ENCODE peak calls at places on chromosomes 3 and 15, in eight cellular contexts. One of them, this sample, is unnamed.

GRCh38 chr3:187064210-187065115 is 74.8 kb downstream of the RPL39L start:
- DNase-seq in breast epithelium: no peak
- DNase-seq in neural progenitor cell: no peak
- DNase-seq in pancreas: no peak
- DNase-seq in epithelial cell of esophagus: peak; percentile 86
- DNase-seq in transverse colon: no peak
- DNase-seq in Panc1: no peak
- DNase-seq in psoas muscle: no peak
- DNase-seq in this sample: peak; percentile 76

GRCh38 chr15:91271565-91272153 is 171.6 kb downstream of the SV2B start:
- DNase-seq in breast epithelium: peak; percentile 30
- DNase-seq in neural progenitor cell: peak; percentile 86
- DNase-seq in pancreas: no peak
- DNase-seq in epithelial cell of esophagus: peak; percentile 70
- DNase-seq in transverse colon: peak; percentile 57
- DNase-seq in Panc1: peak; percentile 52
- DNase-seq in psoas muscle: no peak
- DNase-seq in this sample: peak; percentile 62

GRCh38 chr15:26394801-26395200 is 378.1 kb downstream of the GABRB3 start:
- DNase-seq in breast epithelium: no peak
- DNase-seq in neural progenitor cell: no peak
- DNase-seq in pancreas: no peak
- DNase-seq in epithelial cell of esophagus: no peak
- DNase-seq in transverse colon: no peak
- DNase-seq in Panc1: no peak
- DNase-seq in psoas muscle: no peak
- DNase-seq in this sample: no peak

GRCh38 chr15:89330119-89330518 is 4.5 kb downstream of the POLG start:
- DNase-seq in breast epithelium: no peak
- DNase-seq in neural progenitor cell: no peak
- DNase-seq in pancreas: no peak
- DNase-seq in epithelial cell of esophagus: no peak
- DNase-seq in transverse colon: peak; percentile 67
- DNase-seq in Panc1: no peak
- DNase-seq in psoas muscle: no peak
- DNase-seq in this sample: no peak

GRCh38 chr3:73431136-73431933 is 193.4 kb downstream of the PDZRN3 start:
- DNase-seq in breast epithelium: no peak
- DNase-seq in neural progenitor cell: peak; percentile 55
- DNase-seq in pancreas: no peak
- DNase-seq in epithelial cell of esophagus: no peak
- DNase-seq in transverse colon: no peak
- DNase-seq in Panc1: no peak
- DNase-seq in psoas muscle: no peak
- DNase-seq in this sample: no peak

GRCh38 chr15:36426696-36427095 is 152.7 kb upstream of the CDIN1 start:
- DNase-seq in breast epithelium: no peak
- DNase-seq in neural progenitor cell: no peak
- DNase-seq in pancreas: no peak
- DNase-seq in epithelial cell of esophagus: no peak
- DNase-seq in transverse colon: no peak
- DNase-seq in Panc1: no peak
- DNase-seq in psoas muscle: no peak
- DNase-seq in this sample: no peak

GRCh38 chr15:89364741-89365450 is 30.3 kb upstream of the POLG start:
- DNase-seq in breast epithelium: no peak
- DNase-seq in neural progenitor cell: peak; percentile 63
- DNase-seq in pancreas: no peak
- DNase-seq in epithelial cell of esophagus: no peak
- DNase-seq in transverse colon: no peak
- DNase-seq in Panc1: no peak
- DNase-seq in psoas muscle: no peak
- DNase-seq in this sample: no peak

GRCh38 chr3:155238845-155239244 is 54.6 kb downstream of the STRIT1 start:
- DNase-seq in breast epithelium: no peak
- DNase-seq in neural progenitor cell: no peak
- DNase-seq in pancreas: no peak
- DNase-seq in epithelial cell of esophagus: no peak
- DNase-seq in transverse colon: no peak
- DNase-seq in Panc1: no peak
- DNase-seq in psoas muscle: no peak
- DNase-seq in this sample: no peak

GRCh38 chr3:12287727-12288465 is 974 bp upstream of the PPARG start:
- DNase-seq in breast epithelium: no peak
- DNase-seq in neural progenitor cell: peak; percentile 78
- DNase-seq in pancreas: peak; percentile 72
- DNase-seq in epithelial cell of esophagus: peak; percentile 19
- DNase-seq in transverse colon: peak; percentile 54
- DNase-seq in Panc1: no peak
- DNase-seq in psoas muscle: peak; percentile 60
- DNase-seq in this sample: no peak

GRCh38 chr3:94307588-94307987 is 244.7 kb downstream of the NSUN3 start:
- DNase-seq in breast epithelium: no peak
- DNase-seq in neural progenitor cell: no peak
- DNase-seq in pancreas: no peak
- DNase-seq in epithelial cell of esophagus: peak; percentile 60
- DNase-seq in transverse colon: no peak
- DNase-seq in Panc1: no peak
- DNase-seq in psoas muscle: no peak
- DNase-seq in this sample: no peak

DNA sequence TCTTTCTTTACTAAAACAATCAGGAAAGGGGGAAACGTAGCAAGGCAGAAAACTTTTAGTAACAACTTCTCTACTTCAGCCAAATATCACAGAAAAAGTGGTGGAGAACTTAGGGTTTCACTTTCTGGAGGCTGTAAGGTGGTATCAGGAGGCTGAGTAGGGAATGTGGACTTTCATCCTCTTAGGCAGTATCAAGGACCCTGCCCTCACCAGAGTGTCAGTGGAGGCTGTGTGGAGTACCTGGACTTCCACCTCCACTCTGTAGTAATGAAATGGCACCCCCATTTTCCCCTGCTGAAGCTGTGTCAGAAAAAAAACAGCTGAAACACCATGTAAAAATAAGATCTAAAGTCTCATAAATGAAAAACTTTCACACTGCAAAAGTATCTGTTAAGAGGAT is 11.2 kb upstream of the HHLA2 start:
- DNase-seq in breast epithelium: no peak
- DNase-seq in neural progenitor cell: no peak
- DNase-seq in pancreas: no peak
- DNase-seq in epithelial cell of esophagus: no peak
- DNase-seq in transverse colon: no peak
- DNase-seq in Panc1: no peak
- DNase-seq in psoas muscle: no peak
- DNase-seq in this sample: no peak
- TF ChIP-seq CTCF in breast epithelium: no peak
- TF ChIP-seq CTCF in neural progenitor cell: no peak
- TF ChIP-seq CTCF in pancreas: no peak
- TF ChIP-seq CTCF in epithelial cell of esophagus: no peak
- TF ChIP-seq CTCF in transverse colon: no peak
- TF ChIP-seq CTCF in Panc1: no peak
- TF ChIP-seq CTCF in psoas muscle: no peak
- TF ChIP-seq CTCF in this sample: no peak

GRCh38 chr3:25655659-25656058 is 9.0 kb downstream of the TOP2B start:
- DNase-seq in breast epithelium: no peak
- DNase-seq in neural progenitor cell: no peak
- DNase-seq in pancreas: no peak
- DNase-seq in epithelial cell of esophagus: no peak
- DNase-seq in transverse colon: no peak
- DNase-seq in Panc1: no peak
- DNase-seq in psoas muscle: no peak
- DNase-seq in this sample: no peak
- H3K4me3 ChIP-seq in breast epithelium: no peak overlapping the region
- H3K4me3 ChIP-seq in neural progenitor cell: no peak overlapping the region
- H3K4me3 ChIP-seq in pancreas: no peak overlapping the region
- H3K4me3 ChIP-seq in epithelial cell of esophagus: no peak overlapping the region
- H3K4me3 ChIP-seq in transverse colon: no peak overlapping the region
- H3K4me3 ChIP-seq in Panc1: no peak overlapping the region
- H3K4me3 ChIP-seq in psoas muscle: no peak overlapping the region
- H3K4me3 ChIP-seq in this sample: no peak overlapping the region

GRCh38 chr3:5787863-5788488 is 600.5 kb downstream of the EDEM1 start:
- DNase-seq in breast epithelium: peak; percentile 19
- DNase-seq in neural progenitor cell: peak; percentile 57
- DNase-seq in pancreas: no peak
- DNase-seq in epithelial cell of esophagus: no peak
- DNase-seq in transverse colon: peak; percentile 13
- DNase-seq in Panc1: no peak
- DNase-seq in psoas muscle: no peak
- DNase-seq in this sample: no peak
- TF ChIP-seq CTCF in breast epithelium: no peak
- TF ChIP-seq CTCF in neural progenitor cell: peak; percentile 62
- TF ChIP-seq CTCF in pancreas: no peak
- TF ChIP-seq CTCF in epithelial cell of esophagus: no peak
- TF ChIP-seq CTCF in transverse colon: no peak
- TF ChIP-seq CTCF in Panc1: no peak
- TF ChIP-seq CTCF in psoas muscle: no peak
- TF ChIP-seq CTCF in this sample: no peak

GRCh38 chr3:15493436-15493835 is 28.1 kb downstream of the COLQ start:
- DNase-seq in breast epithelium: no peak
- DNase-seq in neural progenitor cell: no peak
- DNase-seq in pancreas: no peak
- DNase-seq in epithelial cell of esophagus: no peak
- DNase-seq in transverse colon: no peak
- DNase-seq in Panc1: no peak
- DNase-seq in psoas muscle: no peak
- DNase-seq in this sample: no peak

GRCh38 chr3:15497984-15498383 is 23.5 kb downstream of the COLQ start:
- DNase-seq in breast epithelium: no peak
- DNase-seq in neural progenitor cell: no peak
- DNase-seq in pancreas: no peak
- DNase-seq in epithelial cell of esophagus: no peak
- DNase-seq in transverse colon: no peak
- DNase-seq in Panc1: no peak
- DNase-seq in psoas muscle: no peak
- DNase-seq in this sample: no peak

GRCh38 chr3:15498461-15499214 is 22.9 kb downstream of the COLQ start:
- DNase-seq in breast epithelium: no peak
- DNase-seq in neural progenitor cell: no peak
- DNase-seq in pancreas: no peak
- DNase-seq in epithelial cell of esophagus: no peak
- DNase-seq in transverse colon: no peak
- DNase-seq in Panc1: no peak
- DNase-seq in psoas muscle: peak; percentile 89
- DNase-seq in this sample: peak; percentile 59

GRCh38 chr3:15495461-15496340 is 25.8 kb downstream of the COLQ start:
- DNase-seq in breast epithelium: no peak
- DNase-seq in neural progenitor cell: no peak
- DNase-seq in pancreas: no peak
- DNase-seq in epithelial cell of esophagus: no peak
- DNase-seq in transverse colon: no peak
- DNase-seq in Panc1: no peak
- DNase-seq in psoas muscle: no peak
- DNase-seq in this sample: no peak

DNA sequence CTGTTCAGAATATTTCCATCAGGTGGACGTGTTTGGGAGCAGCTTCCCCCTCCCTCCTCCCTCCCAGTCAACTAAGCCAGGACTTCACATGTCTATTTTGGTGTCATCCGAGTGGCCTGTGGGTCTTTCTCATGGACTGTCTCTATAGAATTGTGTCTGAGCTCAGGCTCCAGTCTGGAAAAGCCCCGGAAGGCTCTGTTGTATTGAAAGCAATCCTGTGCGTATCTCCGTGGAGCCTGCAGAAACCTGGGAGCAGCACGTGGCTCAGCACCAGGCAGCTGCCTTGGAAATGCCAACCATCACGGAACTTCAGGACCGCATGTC is 25.2 kb downstream of the COLQ start:
- DNase-seq in breast epithelium: no peak
- DNase-seq in neural progenitor cell: peak; percentile 10
- DNase-seq in pancreas: no peak
- DNase-seq in epithelial cell of esophagus: no peak
- DNase-seq in transverse colon: no peak
- DNase-seq in Panc1: no peak
- DNase-seq in psoas muscle: no peak
- DNase-seq in this sample: no peak
- H3K4me3 ChIP-seq in breast epithelium: no peak overlapping the region
- H3K4me3 ChIP-seq in neural progenitor cell: no peak overlapping the region
- H3K4me3 ChIP-seq in pancreas: no peak overlapping the region
- H3K4me3 ChIP-seq in epithelial cell of esophagus: no peak overlapping the region
- H3K4me3 ChIP-seq in transverse colon: no peak overlapping the region
- H3K4me3 ChIP-seq in Panc1: no peak overlapping the region
- H3K4me3 ChIP-seq in psoas muscle: peak overlapping the region; percentile 35
- H3K4me3 ChIP-seq in this sample: no peak overlapping the region

This sample was measured in AG10803.